ENCODE peak calls at places on chromosomes 5 and 9, in nine cellular contexts. One of them, this sample, is unnamed.
A peak's percentile ranks its signal among the peaks of the same experiment; 100 is the strongest.

GRCh38 chr9:78121488-78121887 is 89.9 kb upstream of the GNAQ start:
- DNase-seq in fibroblast of pulmonary artery: peak; percentile 77
- DNase-seq in GM12865: peak; percentile 43
- DNase-seq in fibroblast of the aortic adventitia: peak; percentile 76
- DNase-seq in A549: peak; percentile 55
- DNase-seq in lung: peak; percentile 72
- DNase-seq in OCI-LY7: peak; percentile 36
- DNase-seq in heart right ventricle: peak; percentile 57
- DNase-seq in ovary: peak; percentile 60
- DNase-seq in this sample: peak; percentile 81

GRCh38 chr9:105146677-105147076 is 97.8 kb upstream of the SLC44A1 start:
- DNase-seq in fibroblast of the aortic adventitia: no peak
- DNase-seq in GM12865: no peak
- DNase-seq in lung: no peak
- DNase-seq in OCI-LY7: no peak
- DNase-seq in A549: no peak
- DNase-seq in heart right ventricle: no peak
- DNase-seq in fibroblast of pulmonary artery: no peak
- DNase-seq in ovary: no peak
- DNase-seq in this sample: no peak

GRCh38 chr5:74052441-74052840 is 426.4 kb downstream of the ARHGEF28 start:
- DNase-seq in fibroblast of pulmonary artery: no peak
- DNase-seq in fibroblast of the aortic adventitia: no peak
- DNase-seq in lung: no peak
- DNase-seq in A549: no peak
- DNase-seq in OCI-LY7: no peak
- DNase-seq in ovary: no peak
- DNase-seq in heart right ventricle: no peak
- DNase-seq in GM12865: no peak
- DNase-seq in this sample: no peak

GRCh38 chr9:91220491-91221135 is 141.1 kb downstream of the AUH start:
- DNase-seq in heart right ventricle: no peak
- DNase-seq in ovary: no peak
- DNase-seq in OCI-LY7: no peak
- DNase-seq in fibroblast of pulmonary artery: peak; percentile 54
- DNase-seq in fibroblast of the aortic adventitia: peak; percentile 23
- DNase-seq in A549: no peak
- DNase-seq in lung: no peak
- DNase-seq in GM12865: no peak
- DNase-seq in this sample: peak; percentile 73

GRCh38 chr5:91151947-91152346 is 231.2 kb downstream of the ARRDC3 start:
- DNase-seq in heart right ventricle: peak; percentile 36
- DNase-seq in fibroblast of the aortic adventitia: peak; percentile 91
- DNase-seq in lung: peak; percentile 91
- DNase-seq in fibroblast of pulmonary artery: peak; percentile 98
- DNase-seq in OCI-LY7: no peak
- DNase-seq in GM12865: no peak
- DNase-seq in ovary: no peak
- DNase-seq in A549: peak; percentile 66
- DNase-seq in this sample: peak; percentile 98

GRCh38 chr9:126088336-126088735 is 238.3 kb upstream of the MVB12B start:
- DNase-seq in OCI-LY7: no peak
- DNase-seq in GM12865: no peak
- DNase-seq in fibroblast of the aortic adventitia: no peak
- DNase-seq in heart right ventricle: no peak
- DNase-seq in ovary: no peak
- DNase-seq in fibroblast of pulmonary artery: no peak
- DNase-seq in A549: no peak
- DNase-seq in lung: no peak
- DNase-seq in this sample: no peak

GRCh38 chr5:160492565-160492964 is 70.9 kb downstream of the PTTG1 start:
- DNase-seq in fibroblast of the aortic adventitia: no peak
- DNase-seq in fibroblast of pulmonary artery: no peak
- DNase-seq in ovary: no peak
- DNase-seq in OCI-LY7: no peak
- DNase-seq in heart right ventricle: no peak
- DNase-seq in lung: no peak
- DNase-seq in A549: no peak
- DNase-seq in GM12865: no peak
- DNase-seq in this sample: no peak

GRCh38 chr9:93126825-93127368 is 7.2 kb downstream of the NINJ1 start:
- DNase-seq in OCI-LY7: no peak
- DNase-seq in lung: no peak
- DNase-seq in fibroblast of pulmonary artery: no peak
- DNase-seq in heart right ventricle: no peak
- DNase-seq in fibroblast of the aortic adventitia: no peak
- DNase-seq in A549: no peak
- DNase-seq in ovary: peak; percentile 56
- DNase-seq in GM12865: no peak
- DNase-seq in this sample: no peak

GRCh38 chr5:176881816-176882565 is 17.2 kb downstream of the HK3 start:
- DNase-seq in lung: no peak
- DNase-seq in fibroblast of the aortic adventitia: no peak
- DNase-seq in A549: no peak
- DNase-seq in ovary: no peak
- DNase-seq in fibroblast of pulmonary artery: no peak
- DNase-seq in OCI-LY7: no peak
- DNase-seq in heart right ventricle: no peak
- DNase-seq in GM12865: no peak
- DNase-seq in this sample: no peak

GRCh38 chr9:76927540-76928240 is 21.8 kb upstream of the PRUNE2 start:
- DNase-seq in A549: no peak
- DNase-seq in GM12865: no peak
- DNase-seq in fibroblast of pulmonary artery: peak; percentile 33
- DNase-seq in lung: no peak
- DNase-seq in OCI-LY7: no peak
- DNase-seq in ovary: no peak
- DNase-seq in heart right ventricle: no peak
- DNase-seq in fibroblast of the aortic adventitia: peak; percentile 34
- DNase-seq in this sample: peak; percentile 27

GRCh38 chr5:57828221-57828620 is 345.6 kb upstream of the ACTBL2 start:
- DNase-seq in A549: no peak
- DNase-seq in lung: no peak
- DNase-seq in ovary: no peak
- DNase-seq in fibroblast of the aortic adventitia: peak; percentile 78
- DNase-seq in OCI-LY7: no peak
- DNase-seq in GM12865: no peak
- DNase-seq in fibroblast of pulmonary artery: peak; percentile 30
- DNase-seq in heart right ventricle: no peak
- DNase-seq in this sample: no peak

GRCh38 chr5:141822134-141822533 is 56.1 kb downstream of the PCDH1 start:
- DNase-seq in fibroblast of the aortic adventitia: peak; percentile 78
- DNase-seq in A549: no peak
- DNase-seq in OCI-LY7: no peak
- DNase-seq in fibroblast of pulmonary artery: peak; percentile 56
- DNase-seq in lung: no peak
- DNase-seq in ovary: no peak
- DNase-seq in heart right ventricle: peak; percentile 36
- DNase-seq in GM12865: no peak
- DNase-seq in this sample: peak; percentile 42

GRCh38 chr5:78526049-78526525 is 122.5 kb downstream of the LHFPL2 start:
- DNase-seq in GM12865: peak; percentile 62
- DNase-seq in fibroblast of pulmonary artery: peak; percentile 82
- DNase-seq in lung: no peak
- DNase-seq in OCI-LY7: no peak
- DNase-seq in heart right ventricle: no peak
- DNase-seq in ovary: no peak
- DNase-seq in A549: peak; percentile 35
- DNase-seq in fibroblast of the aortic adventitia: peak; percentile 72
- DNase-seq in this sample: peak; percentile 82

GRCh38 chr9:136283291-136284235 is 20.3 kb downstream of the CCDC187 start:
- DNase-seq in A549: peak; percentile 78
- DNase-seq in OCI-LY7: peak; percentile 78
- DNase-seq in fibroblast of pulmonary artery: peak; percentile 73
- DNase-seq in GM12865: peak; percentile 81
- DNase-seq in fibroblast of the aortic adventitia: peak; percentile 68
- DNase-seq in lung: peak; percentile 81
- DNase-seq in heart right ventricle: peak; percentile 71
- DNase-seq in ovary: peak; percentile 84
- DNase-seq in this sample: peak; percentile 78

GRCh38 chr9:133107245-133107722 is 13.8 kb downstream of the RALGDS start:
- DNase-seq in heart right ventricle: no peak
- DNase-seq in GM12865: no peak
- DNase-seq in lung: no peak
- DNase-seq in ovary: peak; percentile 25
- DNase-seq in fibroblast of pulmonary artery: no peak
- DNase-seq in A549: no peak
- DNase-seq in OCI-LY7: no peak
- DNase-seq in fibroblast of the aortic adventitia: no peak
- DNase-seq in this sample: no peak

GRCh38 chr9:81665514-81665838 is 23.9 kb downstream of the TLE1 start:
- DNase-seq in GM12865: no peak
- DNase-seq in lung: no peak
- DNase-seq in heart right ventricle: no peak
- DNase-seq in A549: no peak
- DNase-seq in fibroblast of pulmonary artery: no peak
- DNase-seq in fibroblast of the aortic adventitia: no peak
- DNase-seq in OCI-LY7: no peak
- DNase-seq in ovary: no peak
- DNase-seq in this sample: no peak

GRCh38 chr9:19216466-19216865 is 14.0 kb upstream of the DENND4C start:
- DNase-seq in heart right ventricle: no peak
- DNase-seq in A549: no peak
- DNase-seq in ovary: no peak
- DNase-seq in GM12865: no peak
- DNase-seq in fibroblast of pulmonary artery: no peak
- DNase-seq in lung: no peak
- DNase-seq in fibroblast of the aortic adventitia: no peak
- DNase-seq in OCI-LY7: no peak
- DNase-seq in this sample: no peak

GRCh38 chr9:106310782-106311181 is 552.2 kb upstream of the ZNF462 start:
- DNase-seq in heart right ventricle: no peak
- DNase-seq in fibroblast of pulmonary artery: no peak
- DNase-seq in OCI-LY7: no peak
- DNase-seq in fibroblast of the aortic adventitia: no peak
- DNase-seq in A549: no peak
- DNase-seq in ovary: no peak
- DNase-seq in lung: no peak
- DNase-seq in GM12865: peak; percentile 59
- DNase-seq in this sample: no peak

GRCh38 chr5:163022582-163023128 is 414.7 kb upstream of the CCNG1 start:
- DNase-seq in ovary: no peak
- DNase-seq in lung: no peak
- DNase-seq in A549: no peak
- DNase-seq in fibroblast of the aortic adventitia: no peak
- DNase-seq in GM12865: no peak
- DNase-seq in OCI-LY7: no peak
- DNase-seq in heart right ventricle: no peak
- DNase-seq in fibroblast of pulmonary artery: no peak
- DNase-seq in this sample: no peak
- H3K4me3 ChIP-seq in ovary: no peak overlapping the region
- H3K4me3 ChIP-seq in lung: no peak overlapping the region
- H3K4me3 ChIP-seq in A549: no peak overlapping the region
- H3K4me3 ChIP-seq in fibroblast of the aortic adventitia: no peak overlapping the region
- H3K4me3 ChIP-seq in GM12865: no peak overlapping the region
- H3K4me3 ChIP-seq in OCI-LY7: no peak overlapping the region
- H3K4me3 ChIP-seq in heart right ventricle: no peak overlapping the region
- H3K4me3 ChIP-seq in fibroblast of pulmonary artery: no peak overlapping the region
- H3K4me3 ChIP-seq in this sample: no peak overlapping the region

GRCh38 chr9:123365287-123365880 is 9.4 kb downstream of the CRB2 start:
- DNase-seq in fibroblast of the aortic adventitia: no peak
- DNase-seq in GM12865: no peak
- DNase-seq in fibroblast of pulmonary artery: no peak
- DNase-seq in heart right ventricle: no peak
- DNase-seq in ovary: no peak
- DNase-seq in lung: no peak
- DNase-seq in OCI-LY7: no peak
- DNase-seq in A549: peak; percentile 44
- DNase-seq in this sample: no peak
- TF ChIP-seq CTCF in fibroblast of the aortic adventitia: peak; percentile 22
- TF ChIP-seq CTCF in GM12865: peak; percentile 27
- TF ChIP-seq CTCF in fibroblast of pulmonary artery: peak; percentile 33
- TF ChIP-seq CTCF in heart right ventricle: no peak
- TF ChIP-seq CTCF in ovary: no peak
- TF ChIP-seq CTCF in lung: no peak
- TF ChIP-seq CTCF in OCI-LY7: peak; percentile 54
- TF ChIP-seq CTCF in A549: no peak
- TF ChIP-seq CTCF in this sample: peak; percentile 45

GRCh38 chr5:31106742-31107546 is 86.5 kb upstream of the CDH6 start:
- DNase-seq in fibroblast of pulmonary artery: peak; percentile 53
- DNase-seq in lung: no peak
- DNase-seq in OCI-LY7: no peak
- DNase-seq in heart right ventricle: no peak
- DNase-seq in fibroblast of the aortic adventitia: peak; percentile 86
- DNase-seq in ovary: no peak
- DNase-seq in GM12865: no peak
- DNase-seq in A549: no peak
- DNase-seq in this sample: peak; percentile 47
- H3K4me3 ChIP-seq in fibroblast of pulmonary artery: no peak overlapping the region
- H3K4me3 ChIP-seq in lung: no peak overlapping the region
- H3K4me3 ChIP-seq in OCI-LY7: no peak overlapping the region
- H3K4me3 ChIP-seq in heart right ventricle: no peak overlapping the region
- H3K4me3 ChIP-seq in fibroblast of the aortic adventitia: peak overlapping the region; percentile 11
- H3K4me3 ChIP-seq in ovary: no peak overlapping the region
- H3K4me3 ChIP-seq in GM12865: no peak overlapping the region
- H3K4me3 ChIP-seq in A549: no peak overlapping the region
- H3K4me3 ChIP-seq in this sample: no peak overlapping the region

GRCh38 chr5:35593338-35593737 is 24.3 kb upstream of the SPEF2 start:
- DNase-seq in A549: no peak
- DNase-seq in heart right ventricle: no peak
- DNase-seq in ovary: no peak
- DNase-seq in GM12865: no peak
- DNase-seq in lung: no peak
- DNase-seq in fibroblast of pulmonary artery: no peak
- DNase-seq in fibroblast of the aortic adventitia: no peak
- DNase-seq in OCI-LY7: no peak
- DNase-seq in this sample: no peak

GRCh38 chr5:35600591-35600990 is 17.1 kb upstream of the SPEF2 start:
- DNase-seq in lung: no peak
- DNase-seq in OCI-LY7: no peak
- DNase-seq in fibroblast of pulmonary artery: no peak
- DNase-seq in A549: no peak
- DNase-seq in heart right ventricle: no peak
- DNase-seq in GM12865: no peak
- DNase-seq in fibroblast of the aortic adventitia: no peak
- DNase-seq in ovary: no peak
- DNase-seq in this sample: no peak

DNA sequence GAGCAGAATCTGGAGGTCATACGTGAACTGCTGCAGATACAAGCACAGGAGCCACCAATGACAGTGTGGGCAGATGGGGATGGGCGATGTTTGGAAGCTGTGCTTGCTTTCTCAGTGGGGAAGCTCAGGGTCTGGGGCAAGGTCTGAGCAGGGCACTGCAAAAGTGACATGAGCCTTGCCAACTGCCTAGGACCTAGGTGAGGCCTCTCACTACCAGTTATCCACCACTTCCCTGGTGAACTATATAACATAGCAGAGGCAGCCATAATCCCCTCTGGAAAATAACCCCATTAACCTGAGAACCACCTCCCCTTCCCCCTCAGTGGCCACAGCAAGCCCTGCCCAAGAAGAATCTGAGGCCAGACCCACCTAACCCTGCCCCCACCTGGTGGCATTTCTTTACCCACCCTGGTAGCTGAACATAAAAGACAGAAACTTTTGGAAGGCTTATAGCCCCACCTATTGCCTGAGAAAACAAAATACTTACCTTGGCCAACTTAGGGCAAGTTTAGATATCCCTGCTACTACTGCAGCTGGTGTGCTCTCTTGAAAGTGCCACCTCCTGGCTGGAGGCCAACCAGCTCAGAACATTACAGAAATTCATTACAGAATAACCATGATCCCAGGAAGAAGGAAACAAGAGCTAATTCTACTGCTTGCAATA is 18.8 kb upstream of the SPEF2 start:
- DNase-seq in heart right ventricle: no peak
- DNase-seq in OCI-LY7: peak; percentile 18
- DNase-seq in fibroblast of the aortic adventitia: no peak
- DNase-seq in A549: peak; percentile 16
- DNase-seq in ovary: no peak
- DNase-seq in fibroblast of pulmonary artery: no peak
- DNase-seq in GM12865: peak; percentile 12
- DNase-seq in lung: no peak
- DNase-seq in this sample: peak; percentile 1
- TF ChIP-seq CTCF in heart right ventricle: no peak
- TF ChIP-seq CTCF in OCI-LY7: peak; percentile 52
- TF ChIP-seq CTCF in fibroblast of the aortic adventitia: no peak
- TF ChIP-seq CTCF in A549: no peak
- TF ChIP-seq CTCF in ovary: no peak
- TF ChIP-seq CTCF in fibroblast of pulmonary artery: no peak
- TF ChIP-seq CTCF in GM12865: no peak
- TF ChIP-seq CTCF in lung: no peak
- TF ChIP-seq CTCF in this sample: peak; percentile 3